ENCODE peak calls at places on chromosomes 2 and 18, in four cellular contexts. B, E, L and U are unnamed samples.

GRCh38 chr2:36731941-36732700 is 35.6 kb downstream of the VIT start:
- DNase-seq in B (no peak), L (no peak), E (no peak), U (no peak)

GRCh38 chr2:23015651-23016050 is 369.3 kb upstream of the KLHL29 start:
- DNase-seq in E (no peak), B (no peak), L (no peak), U (no peak)

GRCh38 chr18:57998461-57998860 is 45.6 kb upstream of the NEDD4L start:
- DNase-seq in B (no peak), L (no peak), E (no peak), U (no peak)

GRCh38 chr2:228731517-228731916 is 539.6 kb downstream of the PID1 start:
- DNase-seq in B (no peak), L (no peak), E (no peak), U (no peak)

GRCh38 chr2:8495189-8495855 is 186.5 kb upstream of the ID2 start:
- DNase-seq in B (no peak), L (no peak), E (no peak), U (no peak)

GRCh38 chr2:150473767-150474166 is 13.7 kb downstream of the RND3 start:
- DNase-seq in B (no peak), L (no peak), E (no peak), U (no peak)

GRCh38 chr18:74804677-74805076 is 207.0 kb downstream of the ZNF407 start:
- DNase-seq in L (no peak), B (no peak), E (no peak), U (peak; percentile 42)

GRCh38 chr2:131322209-131322608 is 41.8 kb downstream of the RAB6D start:
- DNase-seq in L (no peak), B (no peak), E (no peak), U (no peak)

GRCh38 chr2:163592954-163593622 is 142.7 kb downstream of the FIGN start:
- DNase-seq in B (no peak), E (no peak), L (no peak), U (no peak)

GRCh38 chr2:23520256-23520655 is 135.3 kb downstream of the KLHL29 start:
- DNase-seq in L (peak; percentile 32), B (peak; percentile 19), E (no peak), U (no peak)

GRCh38 chr2:203909946-203910476 is 26.6 kb upstream of the ICOS start:
- DNase-seq in B (no peak), E (no peak), L (no peak), U (no peak)
- TF ChIP-seq CTCF in B (no peak), E (no peak), L (no peak), U (no peak)

DNA sequence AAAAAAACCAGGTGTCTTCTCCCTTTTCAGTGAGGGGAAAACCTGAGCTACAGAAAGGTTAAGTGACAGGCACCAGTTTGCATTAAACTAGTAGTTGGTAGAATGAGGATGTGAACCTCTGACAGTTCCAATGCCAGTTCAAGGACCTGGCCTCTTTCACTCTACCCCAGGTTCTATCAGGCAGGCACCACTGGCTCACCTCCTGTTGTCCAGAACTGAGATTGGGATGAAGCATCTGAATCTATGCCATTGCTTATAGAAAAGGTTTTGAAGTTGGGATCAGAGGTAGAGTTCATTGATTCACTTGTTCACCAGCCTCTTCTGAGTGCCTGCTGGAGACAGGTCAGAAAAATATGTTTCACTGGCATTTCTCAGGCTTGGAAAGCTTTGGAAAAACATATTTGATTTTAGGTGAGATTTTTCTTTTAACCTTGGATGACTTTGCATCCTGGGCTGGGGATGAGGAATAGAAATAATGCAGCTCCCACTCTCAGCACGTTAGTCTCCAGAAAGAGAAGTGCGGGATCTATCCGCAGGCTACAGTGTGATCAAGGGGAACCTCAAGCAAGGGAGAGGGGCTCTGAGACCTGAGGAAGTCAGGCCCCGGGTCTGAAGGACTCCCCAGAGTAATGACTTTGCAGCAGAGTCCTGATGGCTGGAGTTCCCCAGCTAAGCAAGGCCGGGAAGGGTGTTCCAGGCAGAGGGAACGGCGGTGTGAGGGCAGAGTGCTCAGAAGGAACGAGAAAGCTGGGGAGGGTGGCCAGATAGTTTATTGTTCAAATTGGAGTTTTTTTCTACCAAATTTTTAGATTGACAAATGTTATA is 250.3 kb downstream of the MYCN start:
- DNase-seq in B (no peak), E (no peak), L (no peak), U (peak; percentile 98)
- TF ChIP-seq CTCF in B (no peak), E (no peak), L (no peak), U (no peak)

DNA sequence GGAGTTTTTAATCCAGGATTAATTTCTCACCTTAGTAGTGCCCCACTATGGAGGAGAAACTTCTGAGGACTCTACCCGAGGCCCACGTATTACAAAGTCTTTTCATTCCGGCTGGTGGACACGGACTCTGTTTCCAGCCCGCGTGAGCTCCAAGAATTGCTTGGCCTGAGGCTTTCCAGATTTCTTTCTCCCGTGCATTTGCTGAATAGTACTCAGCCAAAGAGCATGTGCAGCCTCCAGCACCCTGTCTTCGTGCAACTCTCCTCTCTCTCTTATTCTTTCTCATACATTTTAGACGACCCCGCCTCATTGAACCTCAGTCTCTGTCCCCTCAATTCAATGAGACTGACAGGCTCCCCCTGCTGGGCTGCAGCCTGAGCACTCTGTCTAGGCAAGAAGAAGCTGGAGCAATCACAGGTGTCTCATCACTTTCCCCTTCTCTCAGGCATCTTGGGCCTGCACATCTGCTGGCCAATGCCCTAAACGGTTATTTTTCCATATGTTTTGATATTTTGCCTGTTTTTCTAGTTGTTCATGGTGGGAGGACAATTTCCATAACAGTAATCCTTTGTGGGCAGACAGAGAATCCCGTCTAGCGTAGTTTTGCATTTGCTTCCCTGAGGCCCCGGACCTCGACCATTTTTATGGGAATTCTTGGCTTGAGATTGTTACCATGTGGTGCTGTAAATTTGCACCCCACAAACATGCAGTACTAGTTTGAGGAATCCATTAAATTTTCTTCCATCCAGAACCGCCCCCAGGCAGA is 50.0 kb upstream of the LPIN2 start:
- DNase-seq in E (peak; percentile 48), L (peak; percentile 69), B (peak; percentile 50), U (peak; percentile 49)
- TF ChIP-seq CTCF in E (peak; percentile 16), L (peak; percentile 60), B (peak; percentile 49), U (peak; percentile 71)

DNA sequence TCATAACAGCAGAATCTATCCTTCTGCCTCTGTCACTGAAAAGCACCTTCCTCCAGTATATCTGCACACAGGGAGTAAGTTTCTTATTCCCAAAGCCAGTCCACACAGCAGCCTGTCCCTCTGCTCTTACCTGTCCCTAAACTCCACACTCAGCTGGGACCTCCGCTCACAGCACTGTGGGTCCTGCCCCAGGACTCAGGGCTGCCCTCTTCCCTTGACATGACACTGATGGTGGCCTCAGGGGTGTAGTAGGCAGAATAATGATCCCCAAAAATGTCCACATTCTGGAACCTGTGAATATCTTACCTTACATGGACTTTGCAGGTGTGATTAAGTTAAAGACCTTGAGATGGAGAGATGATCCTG is 39.7 kb upstream of the EML4 start:
- DNase-seq in E (no peak), B (no peak), L (no peak), U (no peak)
- TF ChIP-seq CTCF in E (no peak), B (no peak), L (no peak), U (no peak)

DNA sequence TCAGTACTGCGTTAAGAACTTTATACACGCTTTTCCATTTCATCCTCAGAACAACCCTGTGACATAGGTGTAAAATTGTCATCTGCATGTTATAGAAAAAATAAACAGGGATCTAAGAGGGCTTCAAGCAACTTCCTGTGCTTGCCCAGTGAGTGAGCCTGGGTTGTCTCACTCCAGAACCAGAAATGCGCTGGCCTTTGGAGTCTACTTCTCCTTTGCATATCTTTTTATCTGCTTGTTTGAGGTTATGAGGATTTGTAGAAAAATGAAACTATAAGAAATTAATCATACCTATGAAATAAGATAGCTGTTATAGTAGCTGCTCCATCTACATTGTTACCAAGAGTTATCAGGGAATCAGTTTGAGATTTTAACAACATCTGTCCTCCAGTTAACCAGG is 55.3 kb upstream of the CABYR start:
- DNase-seq in B (no peak), E (no peak), L (no peak), U (no peak)
- TF ChIP-seq CTCF in B (no peak), E (no peak), L (no peak), U (no peak)